ENCODE peak calls at places on chromosomes 3 and 15, in ten cellular contexts. O, D, M, X, V, K, Y, Z, E and H are unnamed samples.

GRCh38 chr3:179706233-179706632 is 53.4 kb downstream of the USP13 start:
- DNase-seq in O (no peak), D (no peak), M (peak), X (no peak), V (peak), K (no peak), Y (no peak), Z (no peak), E (no peak), H (no peak)

GRCh38 chr3:149777414-149778214 is 14.7 kb downstream of the ANKUB1 start:
- DNase-seq in O (no peak), D (no peak), M (no peak), X (no peak), V (no peak), K (no peak), Y (no peak), Z (no peak), E (no peak), H (no peak)

GRCh38 chr3:47527952-47528718 is 14.6 kb upstream of the ELP6 start:
- DNase-seq in O (no peak), D (no peak), M (no peak), X (no peak), V (no peak), K (peak), Y (no peak), Z (no peak), E (no peak), H (peak)

GRCh38 chr15:57992761-57993295 is 72.7 kb downstream of the ALDH1A2 start:
- DNase-seq in O (no peak), D (no peak), M (no peak), X (no peak), V (no peak), K (no peak), Y (no peak), Z (no peak), E (no peak), H (no peak)

GRCh38 chr15:48766196-48766595 is 44.7 kb downstream of the CEP152 start:
- DNase-seq in O (no peak), D (no peak), M (peak), X (no peak), V (no peak), K (peak), Y (peak), Z (no peak), E (no peak), H (no peak)

GRCh38 chr3:159798951-159799350 is 189.7 kb upstream of the IL12A start:
- DNase-seq in O (no peak), D (no peak), M (no peak), X (no peak), V (peak), K (no peak), Y (peak), Z (no peak), E (no peak), H (peak)

GRCh38 chr3:101381809-101382208 is 61.4 kb upstream of the IMPG2 start:
- DNase-seq in O (no peak), D (no peak), M (peak), X (peak), V (peak), K (peak), Y (peak), Z (no peak), E (peak), H (no peak)

GRCh38 chr3:133662256-133662773 is 574 bp upstream of the TOPBP1 start:
- DNase-seq in O (no peak), D (peak), M (peak), X (peak), V (peak), K (peak), Y (peak), Z (no peak), E (no peak), H (peak)

GRCh38 chr15:56042982-56043980 is 49.9 kb upstream of the NEDD4 start:
- DNase-seq in O (no peak), D (no peak), M (no peak), X (no peak), V (no peak), K (no peak), Y (no peak), Z (no peak), E (no peak), H (no peak)

GRCh38 chr3:23830869-23831484 is 25.2 kb downstream of the UBE2E1 start:
- DNase-seq in O (no peak), D (no peak), M (no peak), X (no peak), V (no peak), K (no peak), Y (no peak), Z (no peak), E (no peak), H (no peak)

GRCh38 chr15:62928242-62928995 is 114.1 kb upstream of the TPM1 start:
- DNase-seq in O (no peak), D (no peak), M (peak), X (no peak), V (peak), K (no peak), Y (peak), Z (no peak), E (no peak), H (peak)

GRCh38 chr3:119258915-119259314 is 18.2 kb upstream of the B4GALT4 start:
- DNase-seq in O (no peak), D (peak), M (no peak), X (no peak), V (no peak), K (no peak), Y (no peak), Z (no peak), E (peak), H (no peak)

GRCh38 chr3:13549513-13550256 is 760 bp downstream of the FBLN2 start:
- DNase-seq in O (peak), D (no peak), M (no peak), X (no peak), V (no peak), K (no peak), Y (no peak), Z (no peak), E (no peak), H (no peak)

GRCh38 chr15:84731774-84732173 is 15.8 kb upstream of the SEC11A start:
- DNase-seq in O (no peak), D (no peak), M (peak), X (no peak), V (peak), K (no peak), Y (peak), Z (no peak), E (no peak), H (no peak)